ENCODE peak calls at places on chromosomes 16 and 17, in seven cellular contexts. R, J, B, L, Y, N and A are unnamed samples.

GRCh38 chr17:66849136-66849655 is 14.3 kb downstream of the CACNG5 start:
- DNase-seq in R (no peak), J (no peak), B (no peak), L (no peak), Y (no peak), N (no peak), A (no peak)

GRCh38 chr17:81160306-81160705 is 5.0 kb upstream of the PVALEF start:
- DNase-seq in R (no peak), J (peak), B (peak), L (no peak), Y (peak), N (peak), A (no peak)

GRCh38 chr16:4217246-4218131 is 24.4 kb downstream of the SRL start:
- DNase-seq in R (no peak), J (no peak), B (peak), L (no peak), Y (peak), N (no peak), A (no peak)

GRCh38 chr16:50671644-50672260 is 9.4 kb downstream of the SNX20 start:
- DNase-seq in R (no peak), J (peak), B (no peak), L (no peak), Y (no peak), N (no peak), A (no peak)

GRCh38 chr16:14513389-14514107 is 116.5 kb downstream of the PARN start:
- DNase-seq in R (no peak), J (no peak), B (no peak), L (no peak), Y (no peak), N (no peak), A (no peak)

GRCh38 chr17:36980281-36980761 is 31.6 kb downstream of the AATF start:
- DNase-seq in R (peak), J (no peak), B (no peak), L (no peak), Y (no peak), N (no peak), A (no peak)

GRCh38 chr16:719815-720506 is 985 bp upstream of the ANTKMT start:
- DNase-seq in R (no peak), J (no peak), B (no peak), L (no peak), Y (no peak), N (no peak), A (no peak)

GRCh38 chr16:31382485-31383161 is 10.5 kb upstream of the ITGAD start:
- DNase-seq in R (no peak), J (peak), B (peak), L (peak), Y (peak), N (no peak), A (no peak)

GRCh38 chr17:33667052-33667509 is 374.0 kb upstream of the ASIC2 start:
- DNase-seq in R (no peak), J (no peak), B (no peak), L (no peak), Y (no peak), N (no peak), A (no peak)

GRCh38 chr16:50702725-50703124 is 9.3 kb downstream of the NOD2 start:
- DNase-seq in R (no peak), J (no peak), B (no peak), L (no peak), Y (no peak), N (no peak), A (no peak)

GRCh38 chr17:78434455-78435329 is 56.2 kb downstream of the PGS1 start:
- DNase-seq in R (no peak), J (no peak), B (no peak), L (no peak), Y (no peak), N (no peak), A (no peak)

GRCh38 chr17:76501827-76502307 is 644 bp upstream of the RHBDF2 start:
- DNase-seq in R (no peak), J (no peak), B (no peak), L (no peak), Y (no peak), N (no peak), A (no peak)

GRCh38 chr16:8581923-8582580 is 8.3 kb downstream of the TMEM114 start:
- DNase-seq in R (no peak), J (no peak), B (no peak), L (no peak), Y (no peak), N (peak), A (no peak)

GRCh38 chr17:78494961-78495330 is 82.2 kb downstream of the DNAH17 start:
- DNase-seq in R (no peak), J (no peak), B (no peak), L (no peak), Y (no peak), N (no peak), A (no peak)

GRCh38 chr17:44549736-44550135 is 7.5 kb upstream of the FZD2 start:
- DNase-seq in R (no peak), J (no peak), B (no peak), L (no peak), Y (no peak), N (no peak), A (no peak)

GRCh38 chr17:2695243-2695960 is 16.2 kb downstream of the CLUH start:
- DNase-seq in R (no peak), J (peak), B (no peak), L (no peak), Y (no peak), N (peak), A (no peak)

GRCh38 chr16:23186171-23186570 is 3.6 kb downstream of the SCNN1G start:
- DNase-seq in R (no peak), J (no peak), B (no peak), L (no peak), Y (no peak), N (no peak), A (no peak)

GRCh38 chr17:9291912-9292562 is 270.7 kb downstream of the NTN1 start:
- DNase-seq in R (peak), J (peak), B (peak), L (peak), Y (peak), N (peak), A (no peak)

GRCh38 chr17:65177901-65178300 is 40.7 kb downstream of the RGS9 start:
- DNase-seq in R (no peak), J (no peak), B (no peak), L (no peak), Y (no peak), N (no peak), A (no peak)

GRCh38 chr17:81690549-81690948 is 6.7 kb downstream of the HGS start:
- DNase-seq in R (no peak), J (no peak), B (no peak), L (no peak), Y (no peak), N (no peak), A (no peak)

GRCh38 chr17:74978240-74978639 is 5.7 kb upstream of the HID1 start:
- DNase-seq in R (no peak), J (no peak), B (no peak), L (no peak), Y (no peak), N (no peak), A (no peak)

GRCh38 chr16:57106767-57107166 is 14.4 kb downstream of the CPNE2 start:
- DNase-seq in R (no peak), J (peak), B (no peak), L (no peak), Y (peak), N (no peak), A (no peak)

GRCh38 chr17:349666-350065 is 2.9 kb downstream of the RPH3AL start:
- DNase-seq in R (no peak), J (no peak), B (no peak), L (no peak), Y (no peak), N (no peak), A (no peak)

GRCh38 chr17:7846765-7847661 is 7.9 kb upstream of the TMEM88 start:
- DNase-seq in R (no peak), J (peak), B (peak), L (no peak), Y (no peak), N (peak), A (no peak)

GRCh38 chr16:83356266-83356665 is 451.5 kb upstream of the HSBP1 start:
- DNase-seq in R (peak), J (peak), B (no peak), L (peak), Y (no peak), N (no peak), A (no peak)

GRCh38 chr17:27550291-27550930 is 80.6 kb upstream of the LGALS9 start:
- DNase-seq in R (no peak), J (no peak), B (no peak), L (no peak), Y (no peak), N (no peak), A (no peak)

GRCh38 chr16:88553739-88554138 is 16.5 kb upstream of the ZC3H18 start:
- DNase-seq in R (no peak), J (no peak), B (no peak), L (no peak), Y (no peak), N (no peak), A (no peak)

GRCh38 chr16:89567656-89568594 is 7.4 kb downstream of the RPL13 start:
- DNase-seq in R (no peak), J (no peak), B (no peak), L (no peak), Y (no peak), N (no peak), A (no peak)

GRCh38 chr17:42677921-42678781 is 1.4 kb upstream of the PLEKHH3 start:
- DNase-seq in R (no peak), J (peak), B (peak), L (peak), Y (peak), N (peak), A (no peak)

GRCh38 chr17:60165223-60165622 is 15.4 kb downstream of the CA4 start:
- DNase-seq in R (no peak), J (no peak), B (no peak), L (no peak), Y (no peak), N (peak), A (no peak)
- H3K27ac ChIP-seq in R (no peak), J (no peak), B (no peak), L (no peak), Y (peak), N (no peak), A (no peak)

DNA sequence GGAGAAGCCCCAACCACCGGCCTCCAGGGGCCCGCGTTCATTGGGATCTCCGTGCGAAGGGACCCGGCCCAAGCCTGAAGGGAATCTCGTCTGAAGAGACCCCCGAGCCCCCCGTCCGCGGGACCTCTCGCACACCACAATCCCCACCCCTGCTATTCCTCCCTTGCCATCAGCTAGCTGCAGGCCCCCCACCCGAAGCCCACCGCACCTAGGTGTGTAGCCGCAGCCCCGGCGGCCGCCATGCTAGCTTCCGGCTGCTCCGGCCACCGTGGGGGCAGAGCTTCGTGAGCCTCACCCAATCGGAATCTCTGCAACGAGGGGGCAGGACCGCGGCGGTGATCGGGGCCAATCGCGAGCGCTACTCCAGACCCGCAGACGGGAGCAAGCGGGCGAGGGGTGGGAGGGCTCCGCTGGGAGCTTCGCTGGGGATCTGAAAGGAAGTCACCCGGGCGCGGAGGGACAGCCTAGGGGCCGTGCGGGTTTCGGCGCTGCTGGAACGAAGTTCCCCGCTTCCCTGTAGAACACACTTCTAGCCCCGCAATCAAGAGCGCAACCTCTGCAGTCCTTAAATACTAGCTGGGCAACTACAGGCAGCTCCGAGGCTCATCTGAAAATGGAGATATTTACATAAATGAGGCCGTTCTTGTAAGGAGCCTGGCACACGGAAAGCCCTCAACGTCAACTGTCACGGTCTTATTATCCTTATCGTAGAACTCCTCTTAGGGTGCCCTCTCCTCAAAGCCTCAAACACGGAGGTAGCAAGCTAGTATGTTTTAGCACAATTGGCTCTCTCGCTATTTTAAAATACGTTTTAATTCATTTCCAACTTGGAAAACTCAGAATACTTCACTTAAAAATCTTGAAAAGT is at the start of gene PIGS:
- DNase-seq in R (peak), J (peak), B (peak), L (peak), Y (peak), N (peak), A (peak)
- H3K27ac ChIP-seq in R (no peak), J (peak), B (peak), L (peak), Y (peak), N (peak), A (peak)

GRCh38 chr16:68065716-68066305 is 19.4 kb upstream of the NFATC3 start:
- DNase-seq in R (no peak), J (no peak), B (no peak), L (no peak), Y (no peak), N (no peak), A (no peak)

GRCh38 chr16:68066763-68067162 is 18.4 kb upstream of the NFATC3 start:
- DNase-seq in R (no peak), J (no peak), B (no peak), L (no peak), Y (no peak), N (no peak), A (no peak)

GRCh38 chr16:68062910-68063393 is 22.2 kb upstream of the NFATC3 start:
- DNase-seq in R (no peak), J (no peak), B (no peak), L (no peak), Y (no peak), N (peak), A (no peak)

GRCh38 chr16:68061396-68061795 is 23.8 kb upstream of the NFATC3 start:
- DNase-seq in R (no peak), J (no peak), B (no peak), L (no peak), Y (no peak), N (no peak), A (no peak)

GRCh38 chr16:68064791-68065365 is 20.3 kb upstream of the NFATC3 start:
- DNase-seq in R (no peak), J (peak), B (peak), L (peak), Y (peak), N (no peak), A (no peak)
- H3K27ac ChIP-seq in R (peak), J (peak), B (peak), L (peak), Y (peak), N (peak), A (peak)

GRCh38 chr17:61405686-61406542 is 6.3 kb downstream of the TBX2 start:
- DNase-seq in R (no peak), J (peak), B (no peak), L (no peak), Y (peak), N (peak), A (no peak)
- H3K27ac ChIP-seq in R (peak), J (peak), B (peak), L (peak), Y (peak), N (peak), A (peak)

DNA sequence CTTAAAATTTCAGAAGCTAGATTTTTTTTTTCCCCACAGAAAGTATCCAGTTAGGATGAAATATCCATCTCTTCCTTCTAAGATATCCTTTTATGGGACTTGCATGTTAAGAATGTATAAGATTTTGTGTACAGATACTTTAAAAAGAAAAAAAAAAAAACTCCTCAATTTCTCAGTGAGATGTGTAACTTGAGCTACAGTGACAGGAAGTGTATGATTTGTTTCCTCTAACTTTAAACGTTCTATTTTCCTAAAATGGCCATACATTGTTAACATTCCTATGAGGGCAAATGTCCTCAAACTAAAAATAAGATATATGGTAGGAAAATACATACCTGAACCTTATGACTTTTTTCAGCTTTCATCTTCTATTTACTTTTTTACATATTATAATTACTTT is 8.9 kb downstream of the FBXO47 start:
- DNase-seq in R (no peak), J (no peak), B (no peak), L (no peak), Y (no peak), N (no peak), A (no peak)
- H3K27ac ChIP-seq in R (peak), J (no peak), B (no peak), L (no peak), Y (no peak), N (peak), A (no peak)

GRCh38 chr16:27322858-27323780 is 9.3 kb downstream of the IL4R start:
- DNase-seq in R (no peak), J (no peak), B (no peak), L (no peak), Y (no peak), N (peak), A (no peak)
- H3K27ac ChIP-seq in R (no peak), J (peak), B (no peak), L (no peak), Y (no peak), N (peak), A (no peak)

DNA sequence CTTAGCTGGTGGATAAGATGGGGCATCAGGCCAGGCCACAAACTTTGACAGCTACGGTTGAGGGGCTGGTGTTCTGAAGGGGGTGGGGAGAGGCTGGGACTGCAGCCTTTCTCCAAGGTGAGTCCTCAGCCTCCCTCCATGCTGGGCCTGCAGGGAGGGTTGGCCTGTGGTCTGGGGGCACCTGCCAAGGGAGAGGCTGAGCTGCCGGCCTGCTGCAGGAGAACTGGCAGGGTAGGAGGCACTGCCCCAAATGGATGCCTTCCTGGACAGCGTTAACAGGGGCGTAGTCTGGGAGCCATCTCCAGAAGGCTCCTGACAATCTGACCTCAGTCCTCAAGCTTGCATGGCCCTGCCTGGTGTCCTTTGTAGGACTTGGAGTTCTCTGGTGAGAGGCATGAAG is 5.1 kb downstream of the ELMO3 start:
- DNase-seq in R (no peak), J (no peak), B (no peak), L (no peak), Y (no peak), N (no peak), A (no peak)
- H3K27ac ChIP-seq in R (no peak), J (no peak), B (no peak), L (no peak), Y (no peak), N (no peak), A (no peak)

GRCh38 chr17:50269477-50270429 is 4.5 kb upstream of the TMEM92 start:
- DNase-seq in R (peak), J (peak), B (peak), L (peak), Y (peak), N (peak), A (no peak)

GRCh38 chr17:50272246-50272645 is 2.0 kb upstream of the TMEM92 start:
- DNase-seq in R (no peak), J (no peak), B (no peak), L (no peak), Y (no peak), N (no peak), A (no peak)

GRCh38 chr17:50271173-50271750 is 3.0 kb upstream of the TMEM92 start:
- DNase-seq in R (no peak), J (peak), B (no peak), L (no peak), Y (no peak), N (no peak), A (no peak)

GRCh38 chr17:50268632-50269287 is 5.5 kb upstream of the TMEM92 start:
- DNase-seq in R (no peak), J (peak), B (no peak), L (no peak), Y (no peak), N (peak), A (no peak)

DNA sequence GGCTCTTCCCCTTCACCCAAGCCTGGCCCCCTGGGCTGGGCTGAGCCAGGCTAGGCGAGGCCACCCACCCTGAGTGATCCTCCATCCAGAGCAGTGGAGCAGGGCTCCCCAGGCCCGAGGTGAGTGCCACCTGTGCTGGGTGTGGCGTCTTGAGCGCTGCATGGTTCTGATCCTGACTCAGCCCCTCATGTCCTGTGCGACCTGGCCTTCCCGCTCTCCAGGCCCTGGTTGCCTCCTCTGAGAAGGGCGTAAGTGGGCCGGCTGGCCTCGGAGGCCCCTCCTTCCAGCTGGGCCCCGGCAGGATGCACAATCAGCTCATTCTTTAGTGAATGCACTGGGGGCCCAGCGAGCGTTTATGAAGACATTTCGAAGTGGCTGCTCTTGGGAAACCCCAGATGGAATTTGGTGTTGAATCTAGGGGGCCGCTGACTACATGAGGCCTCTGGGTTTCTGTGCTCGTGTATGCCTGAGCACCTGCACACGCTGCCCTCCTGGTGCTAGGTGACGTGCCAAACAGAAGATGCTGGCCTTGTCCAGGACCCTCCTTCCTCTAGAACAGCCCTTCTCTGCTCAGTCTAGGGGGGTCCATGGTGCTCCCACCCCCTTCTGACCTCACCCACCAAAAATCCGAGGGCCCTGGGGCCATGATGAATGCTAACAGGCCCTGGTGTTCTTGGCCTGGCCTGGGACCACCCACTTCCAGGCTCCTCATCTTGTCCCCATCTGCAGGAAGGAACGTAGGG is 3.7 kb upstream of the TMEM92 start:
- DNase-seq in R (peak), J (peak), B (no peak), L (peak), Y (no peak), N (peak), A (no peak)
- H3K27ac ChIP-seq in R (peak), J (peak), B (peak), L (peak), Y (peak), N (peak), A (peak)

GRCh38 chr17:5885336-5885735 is 184.8 kb upstream of the WSCD1 start:
- DNase-seq in R (no peak), J (no peak), B (no peak), L (no peak), Y (no peak), N (no peak), A (no peak)

GRCh38 chr17:5893741-5894140 is 176.4 kb upstream of the WSCD1 start:
- DNase-seq in R (no peak), J (no peak), B (no peak), L (no peak), Y (no peak), N (no peak), A (no peak)

GRCh38 chr17:5883775-5884665 is 186.2 kb upstream of the WSCD1 start:
- DNase-seq in R (no peak), J (no peak), B (no peak), L (no peak), Y (no peak), N (no peak), A (no peak)

GRCh38 chr17:5892897-5893656 is 177.1 kb upstream of the WSCD1 start:
- DNase-seq in R (no peak), J (no peak), B (no peak), L (no peak), Y (no peak), N (no peak), A (no peak)

GRCh38 chr17:5888811-5889210 is 181.4 kb upstream of the WSCD1 start:
- DNase-seq in R (no peak), J (no peak), B (no peak), L (no peak), Y (no peak), N (no peak), A (no peak)
- H3K27ac ChIP-seq in R (no peak), J (no peak), B (no peak), L (no peak), Y (no peak), N (no peak), A (no peak)

GRCh38 chr16:74146643-74147042 is 150.0 kb upstream of the PSMD7 start:
- DNase-seq in R (no peak), J (no peak), B (no peak), L (no peak), Y (no peak), N (no peak), A (no peak)
- H3K27ac ChIP-seq in R (no peak), J (no peak), B (no peak), L (no peak), Y (no peak), N (no peak), A (no peak)